ENCODE peak calls at places on chromosomes 7 and 10, in nine cellular contexts. L is BJ; N is stimulated activated CD4-positive, alpha-beta T cell treated with anti-CD3 and anti-CD28 coated beads, Interleukin-2, amount 100 ng/mL, for 48 hours; I is epithelial cell of esophagus; S is non-pigmented ciliary epithelial cell; W is GM12892; R is lung microvascular endothelial cell; H is Karpas-422; U is HTR-8/SVneo. A is an unnamed sample.

GRCh38 chr7:30344513-30344912 is 60.1 kb downstream of the ZNRF2 start:
- DNase-seq in N (no peak), R (no peak), H (no peak), U (no peak), I (no peak), L (no peak), S (no peak), W (no peak), A (no peak)

GRCh38 chr7:45898241-45898640 is 10.0 kb downstream of the IGFBP1 start:
- DNase-seq in W (no peak), I (no peak), S (no peak), L (no peak), H (no peak), R (no peak), N (no peak), U (no peak), A (no peak)

GRCh38 chr10:53045315-53045714 is 272.7 kb upstream of the MBL2 start:
- DNase-seq in W (no peak), U (no peak), R (no peak), I (no peak), N (no peak), S (no peak), H (no peak), L (no peak), A (no peak)

GRCh38 chr7:130393095-130393494 is 12.8 kb downstream of the CPA1 start:
- DNase-seq in L (no peak), U (no peak), W (no peak), S (no peak), R (no peak), H (no peak), I (no peak), N (no peak), A (no peak)

GRCh38 chr7:116552616-116553015 is 27.8 kb downstream of the CAV1 start:
- DNase-seq in H (no peak), U (no peak), S (no peak), I (peak; percentile 78), L (no peak), N (no peak), R (peak; percentile 45), W (no peak), A (no peak)

GRCh38 chr7:16298221-16298620 is 123.1 kb downstream of the CRPPA start:
- DNase-seq in S (no peak), H (no peak), R (no peak), N (no peak), W (no peak), I (no peak), U (no peak), L (no peak), A (peak; percentile 64)

GRCh38 chr10:1882168-1882567 is 144.8 kb upstream of the ADARB2 start:
- DNase-seq in L (no peak), N (no peak), H (no peak), R (no peak), W (no peak), S (no peak), I (no peak), U (no peak), A (no peak)

GRCh38 chr7:22443370-22444180 is 56.4 kb downstream of the STEAP1B start:
- DNase-seq in W (no peak), L (no peak), I (no peak), H (no peak), U (peak; percentile 34), R (peak; percentile 56), N (no peak), S (no peak), A (no peak)

GRCh38 chr7:116912269-116912909 is 40.9 kb upstream of the ST7 start:
- DNase-seq in U (no peak), H (no peak), R (no peak), S (no peak), N (no peak), I (no peak), W (no peak), L (no peak), A (no peak)

GRCh38 chr7:135938563-135938962 is 38.6 kb downstream of the MTPN start:
- DNase-seq in I (no peak), S (no peak), H (no peak), L (no peak), U (no peak), R (no peak), N (no peak), W (no peak), A (no peak)

GRCh38 chr10:49594594-49594993 is 15.5 kb upstream of the SLC18A3 start:
- DNase-seq in N (peak; percentile 39), H (peak; percentile 73), U (peak; percentile 80), R (peak; percentile 80), I (peak; percentile 68), S (no peak), W (no peak), L (no peak), A (peak; percentile 72)

GRCh38 chr10:84360634-84361365 is 32.4 kb downstream of the CCSER2 start:
- DNase-seq in H (no peak), S (no peak), N (no peak), R (peak; percentile 36), L (peak; percentile 2), W (no peak), U (no peak), I (no peak), A (peak; percentile 11)

GRCh38 chr10:3186365-3186764 is 13.8 kb upstream of the PITRM1 start:
- DNase-seq in R (no peak), S (no peak), L (no peak), N (peak; percentile 32), I (no peak), U (no peak), W (no peak), H (no peak), A (no peak)

GRCh38 chr10:91352760-91353159 is 57.4 kb upstream of the HECTD2 start:
- DNase-seq in I (peak; percentile 48), U (no peak), S (no peak), H (no peak), N (no peak), W (no peak), R (no peak), L (no peak), A (no peak)

GRCh38 chr10:14403846-14404623 is 73.3 kb upstream of the FRMD4A start:
- DNase-seq in L (no peak), S (no peak), R (peak; percentile 83), U (no peak), W (no peak), N (no peak), H (no peak), I (no peak), A (no peak)

GRCh38 chr7:44222776-44223261 is 22.0 kb downstream of the YKT6 start:
- DNase-seq in R (no peak), U (no peak), N (no peak), L (no peak), H (no peak), S (no peak), I (no peak), W (no peak), A (no peak)

GRCh38 chr7:129828078-129828762 is 124.5 kb downstream of the UBE2H start:
- DNase-seq in U (no peak), R (no peak), W (no peak), H (no peak), N (no peak), L (no peak), I (no peak), S (no peak), A (no peak)

GRCh38 chr7:2099036-2099957 is 133.4 kb downstream of the MAD1L1 start:
- DNase-seq in N (no peak), L (no peak), W (peak; percentile 50), I (no peak), S (no peak), H (peak; percentile 40), U (no peak), R (no peak), A (no peak)

GRCh38 chr7:141748401-141748800 is 10.2 kb downstream of the SSBP1 start:
- DNase-seq in I (no peak), L (no peak), S (peak; percentile 32), N (no peak), W (no peak), R (no peak), U (no peak), H (no peak), A (no peak)

GRCh38 chr7:131103997-131104396 is 223.7 kb upstream of the MKLN1 start:
- DNase-seq in L (peak; percentile 62), R (no peak), H (no peak), S (no peak), I (no peak), U (no peak), N (no peak), W (no peak), A (peak; percentile 26)

GRCh38 chr7:93799750-93800357 is 90.7 kb downstream of the TFPI2 start:
- DNase-seq in H (peak; percentile 61), L (no peak), N (no peak), R (peak; percentile 43), I (peak; percentile 35), W (no peak), S (no peak), U (peak; percentile 0), A (peak; percentile 69)

GRCh38 chr7:47751068-47751467 is 169.2 kb upstream of the TNS3 start:
- DNase-seq in U (no peak), S (no peak), W (no peak), H (no peak), N (no peak), R (no peak), I (no peak), L (no peak), A (no peak)

GRCh38 chr10:3129581-3130340 is 42.8 kb downstream of the PITRM1 start:
- DNase-seq in I (no peak), W (no peak), R (no peak), H (no peak), U (no peak), L (no peak), N (no peak), S (no peak), A (no peak)

GRCh38 chr7:16847381-16847860 is 34.4 kb downstream of the AGR3 start:
- DNase-seq in R (no peak), N (no peak), H (no peak), S (no peak), I (peak; percentile 45), U (peak; percentile 48), L (no peak), W (no peak), A (no peak)

GRCh38 chr7:107591410-107591809 is 11.4 kb downstream of the BCAP29 start:
- DNase-seq in W (no peak), S (no peak), L (no peak), H (no peak), R (no peak), U (no peak), I (no peak), N (no peak), A (no peak)

GRCh38 chr10:89384474-89385324 is 6.8 kb downstream of the IFIT1B start:
- DNase-seq in R (no peak), N (no peak), U (no peak), H (no peak), W (no peak), L (no peak), S (no peak), I (no peak), A (no peak)

GRCh38 chr10:5440206-5440605 is 27.8 kb downstream of the NET1 start:
- DNase-seq in R (no peak), I (no peak), N (no peak), H (no peak), S (no peak), L (no peak), U (no peak), W (no peak), A (no peak)

GRCh38 chr7:151507806-151508205 is 11.9 kb downstream of the RHEB start:
- DNase-seq in W (no peak), R (peak; percentile 67), I (no peak), N (no peak), U (no peak), L (no peak), S (no peak), H (no peak), A (no peak)

GRCh38 chr7:19747740-19748339 is 25.6 kb downstream of the TMEM196 start:
- DNase-seq in U (peak; percentile 27), S (no peak), R (peak; percentile 52), N (no peak), H (peak; percentile 70), I (peak; percentile 54), L (no peak), W (peak; percentile 4), A (peak; percentile 76)

GRCh38 chr7:137984181-137985041 is 17.5 kb downstream of the CREB3L2 start:
- DNase-seq in H (no peak), U (no peak), I (no peak), N (no peak), W (no peak), L (no peak), R (no peak), S (no peak), A (no peak)

GRCh38 chr7:86814980-86815379 is 171.3 kb downstream of the GRM3 start:
- DNase-seq in N (no peak), W (peak; percentile 3), H (peak; percentile 64), S (no peak), R (peak; percentile 44), U (peak; percentile 0), L (no peak), I (peak; percentile 2), A (peak; percentile 72)

A was measured in SK-MEL-5.